ENCODE peak calls at places on chromosome X, in five cellular contexts. One of them, this sample, is unnamed.

GRCh38 chrX:1390621-1391369 is 1.1 kb downstream of the SLC25A6 start:
- DNase-seq in Right ventricle myocardium superior: peak; percentile 52
- DNase-seq in ureter: peak; percentile 43
- DNase-seq in OCI-LY7: no peak
- DNase-seq in activated effector memory CD4-positive, alpha-beta T cell treated with anti-CD3 and anti-CD28 coated beads, Interleukin-2, amount 50 U/mL, for 16 hours: no peak
- DNase-seq in this sample: no peak

GRCh38 chrX:136030357-136031225 is 45.4 kb downstream of the SLC9A6 start:
- DNase-seq in Right ventricle myocardium superior: peak; percentile 62
- DNase-seq in ureter: peak; percentile 52
- DNase-seq in OCI-LY7: no peak
- DNase-seq in activated effector memory CD4-positive, alpha-beta T cell treated with anti-CD3 and anti-CD28 coated beads, Interleukin-2, amount 50 U/mL, for 16 hours: no peak
- DNase-seq in this sample: no peak

GRCh38 chrX:107537815-107538214 is 88.4 kb downstream of the FRMPD3 start:
- DNase-seq in Right ventricle myocardium superior: no peak
- DNase-seq in ureter: peak; percentile 45
- DNase-seq in OCI-LY7: peak; percentile 15
- DNase-seq in activated effector memory CD4-positive, alpha-beta T cell treated with anti-CD3 and anti-CD28 coated beads, Interleukin-2, amount 50 U/mL, for 16 hours: peak; percentile 60
- DNase-seq in this sample: peak; percentile 21

GRCh38 chrX:69616520-69617203 is 749 bp downstream of the EDA start:
- DNase-seq in Right ventricle myocardium superior: peak; percentile 47
- DNase-seq in ureter: peak; percentile 42
- DNase-seq in OCI-LY7: no peak
- DNase-seq in activated effector memory CD4-positive, alpha-beta T cell treated with anti-CD3 and anti-CD28 coated beads, Interleukin-2, amount 50 U/mL, for 16 hours: peak; percentile 61
- DNase-seq in this sample: peak; percentile 12

GRCh38 chrX:150934453-150934852 is 36.0 kb upstream of the CD99L2 start:
- DNase-seq in Right ventricle myocardium superior: no peak
- DNase-seq in ureter: no peak
- DNase-seq in OCI-LY7: no peak
- DNase-seq in activated effector memory CD4-positive, alpha-beta T cell treated with anti-CD3 and anti-CD28 coated beads, Interleukin-2, amount 50 U/mL, for 16 hours: no peak
- DNase-seq in this sample: no peak

GRCh38 chrX:1111543-1112300 is 100.7 kb downstream of the CRLF2 start:
- DNase-seq in Right ventricle myocardium superior: no peak
- DNase-seq in ureter: no peak
- DNase-seq in OCI-LY7: peak; percentile 26
- DNase-seq in activated effector memory CD4-positive, alpha-beta T cell treated with anti-CD3 and anti-CD28 coated beads, Interleukin-2, amount 50 U/mL, for 16 hours: peak; percentile 21
- DNase-seq in this sample: no peak

GRCh38 chrX:115940888-115941332 is 229.6 kb upstream of the AGTR2 start:
- DNase-seq in Right ventricle myocardium superior: no peak
- DNase-seq in ureter: peak; percentile 89
- DNase-seq in OCI-LY7: peak; percentile 50
- DNase-seq in activated effector memory CD4-positive, alpha-beta T cell treated with anti-CD3 and anti-CD28 coated beads, Interleukin-2, amount 50 U/mL, for 16 hours: no peak
- DNase-seq in this sample: peak; percentile 78

GRCh38 chrX:135330709-135331108 is 21.4 kb downstream of the ETDC start:
- DNase-seq in Right ventricle myocardium superior: no peak
- DNase-seq in ureter: no peak
- DNase-seq in OCI-LY7: no peak
- DNase-seq in activated effector memory CD4-positive, alpha-beta T cell treated with anti-CD3 and anti-CD28 coated beads, Interleukin-2, amount 50 U/mL, for 16 hours: no peak
- DNase-seq in this sample: no peak

GRCh38 chrX:2819345-2820130 is 9.2 kb upstream of the GYG2 start:
- DNase-seq in Right ventricle myocardium superior: no peak
- DNase-seq in ureter: no peak
- DNase-seq in OCI-LY7: peak; percentile 23
- DNase-seq in activated effector memory CD4-positive, alpha-beta T cell treated with anti-CD3 and anti-CD28 coated beads, Interleukin-2, amount 50 U/mL, for 16 hours: no peak
- DNase-seq in this sample: peak; percentile 39

This sample was measured in SK-N-SH.